ENCODE peak calls at places on chromosomes 5 and 9, in seven cellular contexts. I is H9, T is neuronal stem cell, H is mesendoderm, R is IMR-90, O is H1, J is mesenchymal stem cell. E is an unnamed sample.

GRCh38 chr5:149310947-149311675 is 34.2 kb upstream of the GRPEL2 start:
- DNase-seq in I (peak), T (no peak), H (peak), R (peak), O (no peak), J (peak), E (no peak)

GRCh38 chr5:149450199-149450598 is 71.1 kb upstream of the IL17B start:
- DNase-seq in I (no peak), T (no peak), H (no peak), R (peak), O (no peak), J (peak), E (no peak)

GRCh38 chr5:10702040-10702629 is 58.9 kb downstream of the DAP start:
- DNase-seq in I (no peak), T (no peak), H (no peak), R (peak), O (no peak), J (peak), E (peak)

GRCh38 chr9:6024035-6024554 is 8.7 kb upstream of the RANBP6 start:
- DNase-seq in I (no peak), T (peak), H (peak), R (no peak), O (peak), J (peak), E (peak)

GRCh38 chr9:7234144-7234543 is 476.4 kb downstream of the KDM4C start:
- DNase-seq in I (peak), T (peak), H (peak), R (peak), O (peak), J (peak), E (peak)

GRCh38 chr9:88497224-88497623 is 37.8 kb upstream of the NXNL2 start:
- DNase-seq in I (no peak), T (no peak), H (no peak), R (no peak), O (no peak), J (no peak), E (no peak)

GRCh38 chr5:10563132-10563939 is 534 bp upstream of the ANKRD33B start:
- DNase-seq in I (peak), T (peak), H (peak), R (peak), O (peak), J (peak), E (peak)

GRCh38 chr5:172901012-172901780 is 58.0 kb upstream of the RPL26L1 start:
- DNase-seq in I (no peak), T (no peak), H (peak), R (peak), O (no peak), J (peak), E (no peak)

GRCh38 chr5:62197697-62198096 is 108.3 kb upstream of the KIF2A start:
- DNase-seq in I (no peak), T (no peak), H (no peak), R (no peak), O (no peak), J (no peak), E (no peak)

GRCh38 chr5:59799668-59800374 is 93.7 kb downstream of the PDE4D start:
- DNase-seq in I (no peak), T (peak), H (peak), R (peak), O (no peak), J (peak), E (peak)

GRCh38 chr5:103646698-103647614 is 84.4 kb upstream of the NUDT12 start:
- DNase-seq in I (peak), T (no peak), H (peak), R (no peak), O (peak), J (no peak), E (no peak)

GRCh38 chr9:137164370-137165249 is 5.2 kb downstream of the LRRC26 start:
- DNase-seq in I (no peak), T (no peak), H (no peak), R (no peak), O (no peak), J (no peak), E (no peak)

GRCh38 chr5:98911221-98912040 is 17.4 kb downstream of the CHD1 start:
- DNase-seq in I (no peak), T (peak), H (no peak), R (no peak), O (no peak), J (peak), E (peak)

GRCh38 chr9:97507585-97507984 is 6.1 kb downstream of the TMOD1 start:
- DNase-seq in I (no peak), T (no peak), H (no peak), R (no peak), O (no peak), J (no peak), E (no peak)

GRCh38 chr5:119816055-119816454 is 186.7 kb downstream of the FAM170A start:
- DNase-seq in I (no peak), T (no peak), H (no peak), R (no peak), O (no peak), J (no peak), E (peak)

GRCh38 chr5:57113486-57113885 is 60.4 kb upstream of the GPBP1 start:
- DNase-seq in I (no peak), T (no peak), H (no peak), R (no peak), O (no peak), J (no peak), E (no peak)

GRCh38 chr9:113632776-113633590 is 169.5 kb downstream of the RGS3 start:
- DNase-seq in I (no peak), T (no peak), H (no peak), R (peak), O (no peak), J (peak), E (no peak)

GRCh38 chr5:27463446-27464149 is 425.2 kb upstream of the CDH9 start:
- DNase-seq in I (no peak), T (no peak), H (no peak), R (no peak), O (no peak), J (no peak), E (no peak)
- H2BK5ac ChIP-seq in I (no peak), T (no peak), H (no peak), R (no peak), O (no peak), J (no peak), E (no peak)

DNA sequence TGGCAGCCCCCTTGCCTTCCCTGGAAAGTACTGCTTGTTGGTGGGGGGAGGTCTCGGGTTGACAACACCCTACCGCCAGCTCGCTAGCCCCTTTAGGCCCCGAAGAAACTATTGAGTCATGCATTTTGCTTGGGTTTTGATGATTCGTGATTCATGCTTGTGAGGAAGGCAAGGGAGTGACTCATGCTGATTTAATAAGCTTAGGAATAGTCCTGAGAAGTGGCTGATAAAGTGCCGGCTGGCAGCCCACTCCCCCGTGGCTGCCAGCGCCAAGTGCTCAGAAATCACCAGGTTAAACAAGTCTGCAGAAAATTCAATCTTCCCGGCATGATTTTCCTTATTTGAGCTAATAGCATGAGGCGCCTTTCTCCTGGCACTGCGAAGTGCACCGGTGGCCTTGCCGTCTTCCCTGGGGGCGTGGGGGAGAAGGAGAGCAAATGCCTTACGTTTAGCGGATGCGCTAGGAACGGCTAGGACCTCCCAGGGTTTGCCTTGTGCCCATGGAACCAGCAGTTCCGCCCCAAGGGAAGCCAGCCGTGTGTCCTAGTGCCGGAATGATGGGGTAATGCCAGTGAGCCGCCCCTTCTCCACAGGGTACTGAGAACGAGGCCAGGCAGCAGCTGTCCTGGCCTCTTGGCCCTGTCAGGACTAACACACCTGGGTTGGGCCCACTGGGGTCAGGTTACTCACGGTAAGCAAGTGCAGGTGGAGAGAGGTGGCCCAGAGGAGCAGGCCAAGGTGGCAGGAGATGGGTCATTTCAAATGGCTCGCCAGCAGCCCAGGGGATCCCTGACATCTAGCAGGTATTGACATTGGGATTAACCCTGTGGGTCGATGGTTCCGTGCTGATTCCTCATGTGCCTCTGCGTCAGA is 151.9 kb downstream of the MACROH2A1 start:
- DNase-seq in I (peak), T (no peak), H (peak), R (peak), O (peak), J (peak), E (peak)
- H2BK5ac ChIP-seq in I (no peak), T (no peak), H (no peak), R (peak), O (no peak), J (peak), E (no peak)

GRCh38 chr9:96360976-96361375 is 22.5 kb downstream of the SLC35D2 start:
- DNase-seq in I (no peak), T (no peak), H (no peak), R (no peak), O (no peak), J (no peak), E (peak)
- H2BK5ac ChIP-seq in I (no peak), T (no peak), H (no peak), R (no peak), O (no peak), J (no peak), E (no peak)

DNA sequence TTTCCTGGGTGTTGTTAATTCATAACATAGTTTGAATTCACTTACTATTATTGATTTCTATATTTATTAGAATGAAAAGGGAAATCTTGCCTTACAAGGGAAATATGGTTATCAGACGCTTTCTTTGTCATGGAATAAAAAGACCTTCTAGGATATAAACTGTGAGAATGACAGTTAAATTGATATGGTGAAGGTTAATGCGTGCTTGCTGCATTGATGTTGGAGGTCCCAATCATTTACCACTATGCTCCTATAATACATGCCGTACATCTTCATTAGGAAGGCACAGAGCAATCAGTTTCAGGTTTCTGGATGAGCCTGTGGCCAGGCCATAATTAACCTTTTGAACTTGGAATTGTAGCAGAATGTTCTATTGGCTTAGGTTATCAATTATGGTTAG is 201.4 kb upstream of the TLX3 start:
- DNase-seq in I (no peak), T (no peak), H (no peak), R (no peak), O (no peak), J (no peak), E (no peak)
- H2BK5ac ChIP-seq in I (no peak), T (no peak), H (no peak), R (no peak), O (no peak), J (no peak), E (no peak)

GRCh38 chr9:127011772-127012171 is 97.2 kb downstream of the RALGPS1 start:
- DNase-seq in I (no peak), T (no peak), H (no peak), R (no peak), O (no peak), J (no peak), E (no peak)

GRCh38 chr9:127012250-127012649 is 97.7 kb downstream of the RALGPS1 start:
- DNase-seq in I (no peak), T (no peak), H (no peak), R (no peak), O (no peak), J (no peak), E (no peak)

GRCh38 chr9:127015926-127016512 is 101.4 kb downstream of the RALGPS1 start:
- DNase-seq in I (no peak), T (no peak), H (no peak), R (no peak), O (no peak), J (no peak), E (no peak)

GRCh38 chr9:127014210-127014609 is 99.6 kb downstream of the RALGPS1 start:
- DNase-seq in I (no peak), T (no peak), H (no peak), R (peak), O (no peak), J (no peak), E (no peak)

GRCh38 chr9:127013597-127013996 is 99.0 kb downstream of the RALGPS1 start:
- DNase-seq in I (no peak), T (no peak), H (no peak), R (no peak), O (no peak), J (no peak), E (no peak)
- H2BK5ac ChIP-seq in I (no peak), T (no peak), H (no peak), R (no peak), O (no peak), J (no peak), E (no peak)

GRCh38 chr5:171617268-171617667 is 168.3 kb upstream of the SMIM23 start:
- DNase-seq in I (no peak), T (no peak), H (no peak), R (no peak), O (no peak), J (no peak), E (no peak)

GRCh38 chr5:171615201-171616001 is 170.2 kb upstream of the SMIM23 start:
- DNase-seq in I (peak), T (peak), H (peak), R (no peak), O (peak), J (no peak), E (no peak)

GRCh38 chr5:171617787-171618690 is 167.6 kb upstream of the SMIM23 start:
- DNase-seq in I (no peak), T (no peak), H (no peak), R (no peak), O (no peak), J (no peak), E (no peak)

GRCh38 chr5:171614511-171614910 is 171.1 kb upstream of the SMIM23 start:
- DNase-seq in I (no peak), T (no peak), H (no peak), R (no peak), O (no peak), J (no peak), E (no peak)

GRCh38 chr5:171616002-171616780 is 169.4 kb upstream of the SMIM23 start:
- DNase-seq in I (no peak), T (no peak), H (peak), R (no peak), O (no peak), J (no peak), E (no peak)
- H2BK5ac ChIP-seq in I (no peak), T (no peak), H (no peak), R (no peak), O (no peak), J (no peak), E (no peak)

GRCh38 chr5:114358329-114358728 is 3.5 kb upstream of the KCNN2 start:
- DNase-seq in I (no peak), T (no peak), H (no peak), R (peak), O (no peak), J (peak), E (no peak)

GRCh38 chr5:114360816-114361723 is 800 bp upstream of the KCNN2 start:
- DNase-seq in I (peak), T (peak), H (peak), R (peak), O (peak), J (peak), E (no peak)

GRCh38 chr5:114360362-114360761 is 1.5 kb upstream of the KCNN2 start:
- DNase-seq in I (no peak), T (no peak), H (peak), R (no peak), O (no peak), J (peak), E (no peak)

GRCh38 chr5:114355086-114355830 is 6.6 kb upstream of the KCNN2 start:
- DNase-seq in I (no peak), T (no peak), H (no peak), R (no peak), O (no peak), J (no peak), E (no peak)
- H2BK5ac ChIP-seq in I (no peak), T (no peak), H (no peak), R (no peak), O (no peak), J (no peak), E (no peak)